ENCODE peak calls at places on chromosomes 4 and X, in five cellular contexts. One of them, this sample, is unnamed. For H3K4me1, the result is how much of the 10 kb centered on the place peaks cover.

GRCh38 chr4:65861993-65862392 is 191.7 kb upstream of the EPHA5 start:
- DNase-seq in CD8-positive, alpha-beta memory T cell: no peak
- DNase-seq in uterus: no peak
- DNase-seq in aorta: no peak
- DNase-seq in A673: no peak
- DNase-seq in this sample: no peak

GRCh38 chr4:150289198-150289597 is 211.0 kb downstream of the DCLK2 start:
- DNase-seq in CD8-positive, alpha-beta memory T cell: no peak
- DNase-seq in uterus: no peak
- DNase-seq in aorta: no peak
- DNase-seq in A673: no peak
- DNase-seq in this sample: no peak

GRCh38 chr4:75990129-75990528 is 616 bp downstream of the SDAD1 start:
- DNase-seq in CD8-positive, alpha-beta memory T cell: no peak
- DNase-seq in uterus: no peak
- DNase-seq in aorta: no peak
- DNase-seq in A673: no peak
- DNase-seq in this sample: no peak

GRCh38 chr4:82201303-82201702 is 172.5 kb downstream of the HNRNPD start:
- DNase-seq in CD8-positive, alpha-beta memory T cell: no peak
- DNase-seq in uterus: no peak
- DNase-seq in aorta: no peak
- DNase-seq in A673: peak
- DNase-seq in this sample: no peak

GRCh38 chr4:145034727-145035211 is 63.2 kb downstream of the ANAPC10 start:
- DNase-seq in CD8-positive, alpha-beta memory T cell: no peak
- DNase-seq in uterus: no peak
- DNase-seq in aorta: no peak
- DNase-seq in A673: peak
- DNase-seq in this sample: no peak

GRCh38 chr4:53346920-53347852 is 18.7 kb downstream of the SCFD2 start:
- DNase-seq in CD8-positive, alpha-beta memory T cell: no peak
- DNase-seq in uterus: no peak
- DNase-seq in aorta: no peak
- DNase-seq in A673: peak
- DNase-seq in this sample: no peak

GRCh38 chrX:46978341-46979291 is 66.4 kb downstream of the JADE3 start:
- DNase-seq in CD8-positive, alpha-beta memory T cell: peak
- DNase-seq in uterus: peak
- DNase-seq in aorta: peak
- DNase-seq in A673: peak
- DNase-seq in this sample: peak

GRCh38 chrX:99857455-99857854 is 552.6 kb downstream of the PCDH19 start:
- DNase-seq in CD8-positive, alpha-beta memory T cell: no peak
- DNase-seq in uterus: no peak
- DNase-seq in aorta: no peak
- DNase-seq in A673: no peak
- DNase-seq in this sample: no peak

GRCh38 chr4:68780232-68780631 is 35.6 kb upstream of the UGT2B10 start:
- DNase-seq in CD8-positive, alpha-beta memory T cell: no peak
- DNase-seq in uterus: no peak
- DNase-seq in aorta: no peak
- DNase-seq in A673: no peak
- DNase-seq in this sample: no peak

GRCh38 chr4:181597766-181598165 is 645.4 kb upstream of the TENM3 start:
- DNase-seq in CD8-positive, alpha-beta memory T cell: no peak
- DNase-seq in uterus: no peak
- DNase-seq in aorta: no peak
- DNase-seq in A673: no peak
- DNase-seq in this sample: no peak

GRCh38 chrX:150211988-150212387 is 151.1 kb upstream of the MAMLD1 start:
- DNase-seq in CD8-positive, alpha-beta memory T cell: no peak
- DNase-seq in uterus: no peak
- DNase-seq in aorta: no peak
- DNase-seq in A673: no peak
- DNase-seq in this sample: no peak

GRCh38 chrX:45295587-45295986 is 94.9 kb upstream of the DIPK2B start:
- DNase-seq in CD8-positive, alpha-beta memory T cell: no peak
- DNase-seq in uterus: no peak
- DNase-seq in aorta: no peak
- DNase-seq in A673: peak
- DNase-seq in this sample: no peak

DNA sequence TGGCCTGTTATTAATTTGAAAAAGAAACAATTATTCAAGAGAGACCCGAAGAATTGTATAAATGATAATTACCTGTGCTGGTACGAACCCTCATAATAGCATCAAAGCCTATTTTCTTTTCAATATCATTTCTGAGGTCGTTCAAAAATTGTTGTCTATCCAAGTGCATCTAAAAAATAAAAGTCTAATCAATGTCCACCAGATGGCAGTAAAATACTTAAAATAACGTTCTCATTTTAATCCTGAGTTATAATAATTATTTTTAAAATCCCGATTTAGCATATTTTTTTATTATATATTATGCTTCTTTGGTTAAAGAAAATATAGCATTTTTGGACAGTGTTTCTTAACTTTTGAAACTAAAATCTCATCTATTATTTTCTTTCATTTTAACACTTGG is 55.7 kb downstream of the METTL14 start:
- DNase-seq in CD8-positive, alpha-beta memory T cell: no peak
- DNase-seq in uterus: no peak
- DNase-seq in aorta: no peak
- DNase-seq in A673: peak
- DNase-seq in this sample: no peak
- H3K4me1 ChIP-seq in CD8-positive, alpha-beta memory T cell: under half
- H3K4me1 ChIP-seq in uterus: under half
- H3K4me1 ChIP-seq in aorta: under half
- H3K4me1 ChIP-seq in A673: under half
- H3K4me1 ChIP-seq in this sample: under half

DNA sequence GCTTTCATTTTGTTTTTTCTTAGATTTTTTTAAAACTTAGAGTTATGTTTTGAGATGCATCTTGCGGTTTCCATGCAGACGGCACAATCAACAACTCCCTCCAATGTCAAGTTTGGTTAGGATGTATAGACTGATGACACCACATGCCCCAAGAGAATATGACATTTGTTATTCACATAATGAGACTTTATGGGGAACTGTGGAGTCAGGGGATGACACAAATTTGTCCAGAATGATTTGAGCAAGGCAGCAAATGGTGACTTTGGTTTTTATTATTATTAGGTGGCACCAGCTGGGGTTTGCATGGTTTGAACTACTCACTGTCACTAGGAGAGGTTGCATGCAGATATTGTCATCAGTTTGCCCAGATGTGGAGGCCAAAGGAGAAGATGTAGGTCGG is 461.8 kb upstream of the PRKX start:
- DNase-seq in CD8-positive, alpha-beta memory T cell: no peak
- DNase-seq in uterus: no peak
- DNase-seq in aorta: no peak
- DNase-seq in A673: no peak
- DNase-seq in this sample: no peak
- H3K4me1 ChIP-seq in CD8-positive, alpha-beta memory T cell: under half
- H3K4me1 ChIP-seq in uterus: under half
- H3K4me1 ChIP-seq in aorta: under half
- H3K4me1 ChIP-seq in A673: under half
- H3K4me1 ChIP-seq in this sample: under half

GRCh38 chr4:108878781-108879180 is 115.9 kb upstream of the ETNPPL start:
- DNase-seq in CD8-positive, alpha-beta memory T cell: no peak
- DNase-seq in uterus: no peak
- DNase-seq in aorta: no peak
- DNase-seq in A673: peak
- DNase-seq in this sample: no peak
- H3K4me1 ChIP-seq in CD8-positive, alpha-beta memory T cell: under half
- H3K4me1 ChIP-seq in uterus: under half
- H3K4me1 ChIP-seq in aorta: under half
- H3K4me1 ChIP-seq in A673: half or more
- H3K4me1 ChIP-seq in this sample: under half

GRCh38 chr4:83255584-83255983 is 29.0 kb downstream of the COQ2 start:
- DNase-seq in CD8-positive, alpha-beta memory T cell: no peak
- DNase-seq in uterus: no peak
- DNase-seq in aorta: no peak
- DNase-seq in A673: peak
- DNase-seq in this sample: no peak
- H3K4me1 ChIP-seq in CD8-positive, alpha-beta memory T cell: under half
- H3K4me1 ChIP-seq in uterus: under half
- H3K4me1 ChIP-seq in aorta: under half
- H3K4me1 ChIP-seq in A673: under half
- H3K4me1 ChIP-seq in this sample: under half

GRCh38 chr4:1362046-1362445 is 15.0 kb downstream of the UVSSA start:
- DNase-seq in CD8-positive, alpha-beta memory T cell: no peak
- DNase-seq in uterus: no peak
- DNase-seq in aorta: no peak
- DNase-seq in A673: no peak
- DNase-seq in this sample: no peak
- H3K4me1 ChIP-seq in CD8-positive, alpha-beta memory T cell: under half
- H3K4me1 ChIP-seq in uterus: under half
- H3K4me1 ChIP-seq in aorta: under half
- H3K4me1 ChIP-seq in A673: under half
- H3K4me1 ChIP-seq in this sample: under half

GRCh38 chr4:156194896-156195295 is 241.2 kb upstream of the CTSO start:
- DNase-seq in CD8-positive, alpha-beta memory T cell: no peak
- DNase-seq in uterus: no peak
- DNase-seq in aorta: no peak
- DNase-seq in A673: no peak
- DNase-seq in this sample: no peak
- H3K4me1 ChIP-seq in CD8-positive, alpha-beta memory T cell: under half
- H3K4me1 ChIP-seq in uterus: under half
- H3K4me1 ChIP-seq in aorta: under half
- H3K4me1 ChIP-seq in A673: under half
- H3K4me1 ChIP-seq in this sample: under half

GRCh38 chr4:86108834-86109233 is 251.0 kb downstream of the MAPK10 start:
- DNase-seq in CD8-positive, alpha-beta memory T cell: no peak
- DNase-seq in uterus: no peak
- DNase-seq in aorta: no peak
- DNase-seq in A673: no peak
- DNase-seq in this sample: no peak
- H3K4me1 ChIP-seq in CD8-positive, alpha-beta memory T cell: under half
- H3K4me1 ChIP-seq in uterus: under half
- H3K4me1 ChIP-seq in aorta: under half
- H3K4me1 ChIP-seq in A673: under half
- H3K4me1 ChIP-seq in this sample: under half

GRCh38 chr4:140059159-140059558 is 94.8 kb downstream of the MAML3 start:
- DNase-seq in CD8-positive, alpha-beta memory T cell: no peak
- DNase-seq in uterus: no peak
- DNase-seq in aorta: no peak
- DNase-seq in A673: no peak
- DNase-seq in this sample: no peak

GRCh38 chr4:140057693-140058092 is 96.3 kb downstream of the MAML3 start:
- DNase-seq in CD8-positive, alpha-beta memory T cell: no peak
- DNase-seq in uterus: no peak
- DNase-seq in aorta: no peak
- DNase-seq in A673: no peak
- DNase-seq in this sample: no peak

GRCh38 chr4:140065393-140065792 is 88.6 kb downstream of the MAML3 start:
- DNase-seq in CD8-positive, alpha-beta memory T cell: no peak
- DNase-seq in uterus: no peak
- DNase-seq in aorta: no peak
- DNase-seq in A673: no peak
- DNase-seq in this sample: no peak

GRCh38 chr4:140061883-140062282 is 92.1 kb downstream of the MAML3 start:
- DNase-seq in CD8-positive, alpha-beta memory T cell: no peak
- DNase-seq in uterus: no peak
- DNase-seq in aorta: no peak
- DNase-seq in A673: no peak
- DNase-seq in this sample: no peak

GRCh38 chr4:140061194-140061593 is 92.8 kb downstream of the MAML3 start:
- DNase-seq in CD8-positive, alpha-beta memory T cell: peak
- DNase-seq in uterus: no peak
- DNase-seq in aorta: no peak
- DNase-seq in A673: no peak
- DNase-seq in this sample: no peak
- H3K4me1 ChIP-seq in CD8-positive, alpha-beta memory T cell: under half
- H3K4me1 ChIP-seq in uterus: under half
- H3K4me1 ChIP-seq in aorta: under half
- H3K4me1 ChIP-seq in A673: under half
- H3K4me1 ChIP-seq in this sample: under half